ENCODE peak calls at places on chromosomes 16 and 17, in five cellular contexts. One of them, this sample, is unnamed.

GRCh38 chr17:75266315-75267145 is 4.5 kb downstream of the MIF4GD start:
- DNase-seq in transverse colon: no peak
- DNase-seq in stomach: no peak
- DNase-seq in DND-41: no peak
- DNase-seq in ovary: no peak
- DNase-seq in this sample: no peak

GRCh38 chr16:84502075-84502474 is 2.4 kb downstream of the MEAK7 start:
- DNase-seq in transverse colon: no peak
- DNase-seq in stomach: no peak
- DNase-seq in DND-41: no peak
- DNase-seq in ovary: no peak
- DNase-seq in this sample: no peak

GRCh38 chr17:49993423-49994037 is 1.5 kb downstream of the DLX3 start:
- DNase-seq in transverse colon: no peak
- DNase-seq in stomach: peak
- DNase-seq in DND-41: no peak
- DNase-seq in ovary: peak
- DNase-seq in this sample: no peak

GRCh38 chr17:80110447-80110812 is 9.0 kb downstream of the GAA start:
- DNase-seq in transverse colon: no peak
- DNase-seq in stomach: peak
- DNase-seq in DND-41: no peak
- DNase-seq in ovary: no peak
- DNase-seq in this sample: no peak

GRCh38 chr17:57288753-57289121 is 32.4 kb downstream of the MSI2 start:
- DNase-seq in transverse colon: no peak
- DNase-seq in stomach: no peak
- DNase-seq in DND-41: no peak
- DNase-seq in ovary: no peak
- DNase-seq in this sample: no peak

GRCh38 chr17:81165246-81166032 is at the start of gene PVALEF:
- DNase-seq in transverse colon: no peak
- DNase-seq in stomach: no peak
- DNase-seq in DND-41: no peak
- DNase-seq in ovary: no peak
- DNase-seq in this sample: no peak

GRCh38 chr16:1696863-1697262 is 9.1 kb upstream of the MAPK8IP3 start:
- DNase-seq in transverse colon: no peak
- DNase-seq in stomach: no peak
- DNase-seq in DND-41: no peak
- DNase-seq in ovary: no peak
- DNase-seq in this sample: no peak

GRCh38 chr16:59591480-59591879 is 857.4 kb upstream of the GOT2 start:
- DNase-seq in transverse colon: no peak
- DNase-seq in stomach: no peak
- DNase-seq in DND-41: no peak
- DNase-seq in ovary: no peak
- DNase-seq in this sample: no peak

GRCh38 chr16:54734156-54734555 is 196.5 kb upstream of the IRX5 start:
- DNase-seq in transverse colon: no peak
- DNase-seq in stomach: no peak
- DNase-seq in DND-41: no peak
- DNase-seq in ovary: no peak
- DNase-seq in this sample: no peak

DNA sequence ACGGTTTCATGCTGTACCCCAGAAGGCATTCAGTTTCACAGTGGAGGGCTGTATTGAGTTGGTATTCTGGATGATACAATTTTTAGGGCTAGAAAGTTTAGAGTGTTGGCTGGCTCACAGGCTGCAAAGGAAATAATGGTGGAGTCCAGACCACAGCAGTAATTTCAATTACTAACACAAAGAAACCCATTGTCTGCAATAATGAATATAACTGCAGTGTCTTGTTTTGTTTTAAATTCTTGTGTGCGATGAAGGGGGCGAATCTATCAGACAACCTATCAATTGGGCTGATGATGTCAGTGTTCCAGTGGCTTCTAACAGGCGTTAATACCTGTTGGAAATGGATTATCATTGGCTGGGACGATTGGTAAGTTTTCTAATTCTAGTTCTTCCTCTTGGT is 1.5 kb downstream of the SP2 start:
- DNase-seq in transverse colon: no peak
- DNase-seq in stomach: no peak
- DNase-seq in DND-41: no peak
- DNase-seq in ovary: no peak
- DNase-seq in this sample: no peak
- H3K27ac ChIP-seq in transverse colon: peak
- H3K27ac ChIP-seq in stomach: no peak
- H3K27ac ChIP-seq in DND-41: peak
- H3K27ac ChIP-seq in ovary: no peak
- H3K27ac ChIP-seq in this sample: peak

GRCh38 chr17:4541328-4542002 is 13.7 kb downstream of the MYBBP1A start:
- DNase-seq in transverse colon: no peak
- DNase-seq in stomach: no peak
- DNase-seq in DND-41: no peak
- DNase-seq in ovary: no peak
- DNase-seq in this sample: no peak
- H3K27ac ChIP-seq in transverse colon: no peak
- H3K27ac ChIP-seq in stomach: peak
- H3K27ac ChIP-seq in DND-41: no peak
- H3K27ac ChIP-seq in ovary: no peak
- H3K27ac ChIP-seq in this sample: no peak

GRCh38 chr16:3760518-3760917 is 43.2 kb upstream of the TRAP1 start:
- DNase-seq in transverse colon: no peak
- DNase-seq in stomach: no peak
- DNase-seq in DND-41: no peak
- DNase-seq in ovary: no peak
- DNase-seq in this sample: no peak

GRCh38 chr16:3764409-3764808 is 47.1 kb upstream of the TRAP1 start:
- DNase-seq in transverse colon: no peak
- DNase-seq in stomach: no peak
- DNase-seq in DND-41: no peak
- DNase-seq in ovary: no peak
- DNase-seq in this sample: no peak

GRCh38 chr16:3762080-3762750 is 44.9 kb upstream of the TRAP1 start:
- DNase-seq in transverse colon: no peak
- DNase-seq in stomach: no peak
- DNase-seq in DND-41: no peak
- DNase-seq in ovary: no peak
- DNase-seq in this sample: no peak

GRCh38 chr16:3759736-3760135 is 42.4 kb upstream of the TRAP1 start:
- DNase-seq in transverse colon: no peak
- DNase-seq in stomach: no peak
- DNase-seq in DND-41: no peak
- DNase-seq in ovary: no peak
- DNase-seq in this sample: no peak

GRCh38 chr16:3761375-3762079 is 44.2 kb upstream of the TRAP1 start:
- DNase-seq in transverse colon: no peak
- DNase-seq in stomach: no peak
- DNase-seq in DND-41: no peak
- DNase-seq in ovary: no peak
- DNase-seq in this sample: no peak
- H3K27ac ChIP-seq in transverse colon: no peak
- H3K27ac ChIP-seq in stomach: no peak
- H3K27ac ChIP-seq in DND-41: no peak
- H3K27ac ChIP-seq in ovary: no peak
- H3K27ac ChIP-seq in this sample: no peak

GRCh38 chr17:59793249-59793648 is 85.8 kb downstream of the VMP1 start:
- DNase-seq in transverse colon: no peak
- DNase-seq in stomach: no peak
- DNase-seq in DND-41: no peak
- DNase-seq in ovary: no peak
- DNase-seq in this sample: no peak
- H3K27ac ChIP-seq in transverse colon: no peak
- H3K27ac ChIP-seq in stomach: no peak
- H3K27ac ChIP-seq in DND-41: no peak
- H3K27ac ChIP-seq in ovary: no peak
- H3K27ac ChIP-seq in this sample: no peak

GRCh38 chr17:15454328-15454727 is 13.1 kb downstream of the CDRT4 start:
- DNase-seq in transverse colon: no peak
- DNase-seq in stomach: no peak
- DNase-seq in DND-41: no peak
- DNase-seq in ovary: no peak
- DNase-seq in this sample: no peak

GRCh38 chr17:15453782-15454181 is 13.6 kb downstream of the CDRT4 start:
- DNase-seq in transverse colon: no peak
- DNase-seq in stomach: no peak
- DNase-seq in DND-41: no peak
- DNase-seq in ovary: no peak
- DNase-seq in this sample: no peak

GRCh38 chr17:15452746-15453145 is 14.7 kb downstream of the CDRT4 start:
- DNase-seq in transverse colon: no peak
- DNase-seq in stomach: no peak
- DNase-seq in DND-41: no peak
- DNase-seq in ovary: no peak
- DNase-seq in this sample: no peak

GRCh38 chr17:15453246-15453645 is 14.2 kb downstream of the CDRT4 start:
- DNase-seq in transverse colon: no peak
- DNase-seq in stomach: no peak
- DNase-seq in DND-41: no peak
- DNase-seq in ovary: no peak
- DNase-seq in this sample: no peak

DNA sequence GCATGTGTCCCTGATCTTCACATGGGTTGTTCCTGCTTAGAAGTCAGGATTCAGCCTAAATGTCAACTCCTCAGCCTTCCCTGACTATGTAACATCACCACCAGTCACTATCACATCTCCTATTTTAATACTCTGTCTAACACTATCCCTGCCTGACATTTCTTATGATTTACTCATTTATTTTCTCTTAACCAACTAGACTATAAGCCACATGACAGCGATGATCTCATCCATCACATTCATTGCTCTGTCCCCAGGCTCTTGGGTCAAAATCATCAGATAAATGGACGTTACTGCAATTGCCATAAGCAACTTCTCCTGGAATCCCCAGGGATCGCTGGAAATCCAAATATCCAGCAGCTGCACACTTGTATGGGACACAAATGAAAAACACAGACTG is 15.7 kb downstream of the CDRT4 start:
- DNase-seq in transverse colon: no peak
- DNase-seq in stomach: no peak
- DNase-seq in DND-41: no peak
- DNase-seq in ovary: no peak
- DNase-seq in this sample: no peak
- H3K27ac ChIP-seq in transverse colon: no peak
- H3K27ac ChIP-seq in stomach: no peak
- H3K27ac ChIP-seq in DND-41: no peak
- H3K27ac ChIP-seq in ovary: no peak
- H3K27ac ChIP-seq in this sample: no peak

GRCh38 chr17:60165976-60166375 is 16.2 kb downstream of the CA4 start:
- DNase-seq in transverse colon: peak
- DNase-seq in stomach: peak
- DNase-seq in DND-41: no peak
- DNase-seq in ovary: no peak
- DNase-seq in this sample: no peak
- H3K27ac ChIP-seq in transverse colon: peak
- H3K27ac ChIP-seq in stomach: peak
- H3K27ac ChIP-seq in DND-41: no peak
- H3K27ac ChIP-seq in ovary: no peak
- H3K27ac ChIP-seq in this sample: no peak

GRCh38 chr17:1785925-1786324 is 24.1 kb downstream of the SERPINF1 start:
- DNase-seq in transverse colon: no peak
- DNase-seq in stomach: no peak
- DNase-seq in DND-41: no peak
- DNase-seq in ovary: no peak
- DNase-seq in this sample: no peak
- H3K27ac ChIP-seq in transverse colon: peak
- H3K27ac ChIP-seq in stomach: peak
- H3K27ac ChIP-seq in DND-41: no peak
- H3K27ac ChIP-seq in ovary: peak
- H3K27ac ChIP-seq in this sample: no peak

GRCh38 chr17:5501725-5502124 is 15.4 kb downstream of the MIS12 start:
- DNase-seq in transverse colon: no peak
- DNase-seq in stomach: no peak
- DNase-seq in DND-41: no peak
- DNase-seq in ovary: peak
- DNase-seq in this sample: no peak

GRCh38 chr17:5499790-5500189 is 13.4 kb downstream of the MIS12 start:
- DNase-seq in transverse colon: no peak
- DNase-seq in stomach: no peak
- DNase-seq in DND-41: no peak
- DNase-seq in ovary: peak
- DNase-seq in this sample: no peak

GRCh38 chr17:5502552-5502951 is 16.2 kb downstream of the MIS12 start:
- DNase-seq in transverse colon: no peak
- DNase-seq in stomach: no peak
- DNase-seq in DND-41: no peak
- DNase-seq in ovary: no peak
- DNase-seq in this sample: no peak

GRCh38 chr17:5500804-5501391 is 14.5 kb downstream of the MIS12 start:
- DNase-seq in transverse colon: peak
- DNase-seq in stomach: peak
- DNase-seq in DND-41: peak
- DNase-seq in ovary: peak
- DNase-seq in this sample: peak

GRCh38 chr17:5500247-5500803 is 14.0 kb downstream of the MIS12 start:
- DNase-seq in transverse colon: no peak
- DNase-seq in stomach: no peak
- DNase-seq in DND-41: no peak
- DNase-seq in ovary: no peak
- DNase-seq in this sample: peak
- H3K27ac ChIP-seq in transverse colon: peak
- H3K27ac ChIP-seq in stomach: peak
- H3K27ac ChIP-seq in DND-41: no peak
- H3K27ac ChIP-seq in ovary: peak
- H3K27ac ChIP-seq in this sample: peak

This sample was measured in naive thymus-derived CD4-positive, alpha-beta T cell.